ENCODE peak calls at places on chromosomes 3 and 15, in ten cellular contexts. R, C, H, N, B, E, L, U, O and S are unnamed samples.

GRCh38 chr15:70856884-70857546 is 3.1 kb upstream of the LARP6 start:
- DNase-seq in R (no peak), C (no peak), H (no peak), N (no peak), B (no peak), E (no peak), L (peak; percentile 99), U (peak; percentile 82), O (peak; percentile 99), S (peak; percentile 51)

GRCh38 chr15:70486451-70487379 is 276.6 kb downstream of the UACA start:
- DNase-seq in R (no peak), C (peak; percentile 80), H (peak; percentile 35), N (no peak), B (peak; percentile 65), E (no peak), L (peak; percentile 54), U (no peak), O (no peak), S (no peak)

GRCh38 chr15:96066852-96067490 is 263.5 kb upstream of the NR2F2 start:
- DNase-seq in R (no peak), C (no peak), H (no peak), N (no peak), B (no peak), E (no peak), L (no peak), U (no peak), O (no peak), S (no peak)

GRCh38 chr3:143083781-143084180 is 35.8 kb upstream of the CHST2 start:
- DNase-seq in R (no peak), C (no peak), H (no peak), N (no peak), B (no peak), E (no peak), L (no peak), U (no peak), O (no peak), S (no peak)

GRCh38 chr3:52892625-52893311 is 4.6 kb downstream of the STIMATE start:
- DNase-seq in R (no peak), C (no peak), H (no peak), N (no peak), B (peak; percentile 62), E (no peak), L (no peak), U (no peak), O (no peak), S (no peak)

GRCh38 chr15:29065571-29065970 is 179.8 kb downstream of the APBA2 start:
- DNase-seq in R (no peak), C (no peak), H (no peak), N (no peak), B (no peak), E (no peak), L (no peak), U (no peak), O (no peak), S (no peak)

GRCh38 chr15:97084650-97085049 is 754.1 kb downstream of the NR2F2 start:
- DNase-seq in R (no peak), C (no peak), H (no peak), N (no peak), B (no peak), E (no peak), L (no peak), U (no peak), O (no peak), S (no peak)

GRCh38 chr3:30131171-30131570 is 475.2 kb upstream of the TGFBR2 start:
- DNase-seq in R (no peak), C (no peak), H (no peak), N (no peak), B (no peak), E (no peak), L (no peak), U (no peak), O (no peak), S (no peak)

GRCh38 chr3:108159865-108160264 is 62.4 kb downstream of the IFT57 start:
- DNase-seq in R (no peak), C (no peak), H (no peak), N (no peak), B (no peak), E (no peak), L (peak; percentile 25), U (no peak), O (no peak), S (no peak)

GRCh38 chr3:55936549-55937052 is 449.5 kb upstream of the WNT5A start:
- DNase-seq in R (no peak), C (no peak), H (no peak), N (no peak), B (no peak), E (no peak), L (no peak), U (no peak), O (no peak), S (no peak)

GRCh38 chr3:15439476-15439875 is 12.1 kb downstream of the EAF1 start:
- DNase-seq in R (no peak), C (no peak), H (no peak), N (no peak), B (no peak), E (no peak), L (no peak), U (no peak), O (no peak), S (no peak)

GRCh38 chr3:162262145-162262544 is 765.5 kb downstream of the OTOL1 start:
- DNase-seq in R (no peak), C (no peak), H (no peak), N (no peak), B (no peak), E (no peak), L (peak; percentile 31), U (peak; percentile 4), O (no peak), S (no peak)

DNA sequence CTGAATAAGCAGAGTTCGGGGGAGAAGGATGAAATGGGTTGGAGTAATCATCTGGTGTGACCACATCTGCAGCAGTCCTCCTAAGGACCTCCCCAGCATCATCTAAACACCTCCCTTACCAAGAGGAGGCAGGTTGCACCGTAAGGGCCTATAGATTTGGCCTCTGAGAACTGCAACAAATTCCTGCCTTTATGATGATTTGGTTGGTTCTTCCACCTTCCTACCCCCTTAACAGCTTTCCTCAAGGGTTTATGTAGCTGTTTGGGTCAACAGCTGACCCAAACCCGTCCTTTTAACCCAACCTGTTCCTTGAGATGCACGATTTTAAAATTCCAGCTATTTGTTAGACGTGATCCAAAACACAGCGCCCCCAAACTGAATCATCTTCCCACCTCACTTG is 58.2 kb downstream of the AAGAB start:
- DNase-seq in R (no peak), C (no peak), H (no peak), N (no peak), B (no peak), E (no peak), L (no peak), U (peak; percentile 44), O (no peak), S (no peak)
- H3K4me1 ChIP-seq in R (peaks cover 22% of the 10 kb centered on the region), C (peaks cover 4% of the 10 kb centered on the region), H (no peaks in the 10 kb centered on the region), N (peaks cover 4% of the 10 kb centered on the region), B (no peaks in the 10 kb centered on the region), E (peaks cover 8% of the 10 kb centered on the region), L (peaks cover 54% of the 10 kb centered on the region), U (peaks cover 35% of the 10 kb centered on the region), O (peaks cover 76% of the 10 kb centered on the region), S (peaks cover 11% of the 10 kb centered on the region)

DNA sequence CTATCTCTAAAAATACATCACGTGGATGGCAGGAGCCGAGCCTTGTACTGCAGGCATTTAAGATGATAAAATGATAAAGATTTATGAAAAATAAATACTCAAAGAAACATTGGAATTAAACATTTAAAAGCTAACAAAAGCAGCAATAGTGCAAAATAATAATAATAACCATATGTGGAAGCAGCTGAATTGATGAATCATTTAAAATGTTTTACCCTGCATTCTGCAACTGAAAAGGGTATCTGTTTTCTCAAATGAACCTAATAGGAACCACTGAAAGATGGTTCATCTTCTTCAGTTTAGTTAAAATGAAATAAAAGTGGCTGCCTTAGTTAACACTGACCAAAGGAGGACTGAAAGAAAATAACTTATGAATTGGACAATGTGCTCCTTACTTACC is 436.1 kb downstream of the TUSC7 start:
- DNase-seq in R (no peak), C (no peak), H (no peak), N (no peak), B (no peak), E (no peak), L (peak; percentile 18), U (no peak), O (no peak), S (no peak)
- H3K4me1 ChIP-seq in R (no peaks in the 10 kb centered on the region), C (no peaks in the 10 kb centered on the region), H (no peaks in the 10 kb centered on the region), N (peaks cover 12% of the 10 kb centered on the region), B (no peaks in the 10 kb centered on the region), E (peaks cover 3% of the 10 kb centered on the region), L (peaks cover 21% of the 10 kb centered on the region), U (peaks cover 5% of the 10 kb centered on the region), O (no peaks in the 10 kb centered on the region), S (no peaks in the 10 kb centered on the region)

GRCh38 chr3:124873241-124873640 is 13.9 kb downstream of the ITGB5 start:
- DNase-seq in R (no peak), C (no peak), H (no peak), N (no peak), B (no peak), E (no peak), L (no peak), U (no peak), O (no peak), S (no peak)

GRCh38 chr3:124879395-124879723 is 7.8 kb downstream of the ITGB5 start:
- DNase-seq in R (no peak), C (no peak), H (no peak), N (no peak), B (no peak), E (no peak), L (no peak), U (no peak), O (no peak), S (no peak)

GRCh38 chr3:124881976-124882697 is 5.0 kb downstream of the ITGB5 start:
- DNase-seq in R (no peak), C (no peak), H (no peak), N (no peak), B (no peak), E (no peak), L (no peak), U (no peak), O (no peak), S (no peak)

GRCh38 chr3:124878561-124879394 is 8.4 kb downstream of the ITGB5 start:
- DNase-seq in R (no peak), C (no peak), H (no peak), N (no peak), B (no peak), E (no peak), L (peak; percentile 86), U (peak; percentile 98), O (peak; percentile 99), S (peak; percentile 24)

GRCh38 chr3:124877617-124878016 is 9.5 kb downstream of the ITGB5 start:
- DNase-seq in R (no peak), C (no peak), H (no peak), N (no peak), B (no peak), E (no peak), L (no peak), U (no peak), O (no peak), S (no peak)
- H3K4me1 ChIP-seq in R (peaks cover 10% of the 10 kb centered on the region), C (peaks cover 4% of the 10 kb centered on the region), H (peaks cover 6% of the 10 kb centered on the region), N (peaks cover 19% of the 10 kb centered on the region), B (peaks cover 5% of the 10 kb centered on the region), E (peaks cover 14% of the 10 kb centered on the region), L (peaks cover 77% of the 10 kb centered on the region), U (peaks cover 82% of the 10 kb centered on the region), O (peaks cover 76% of the 10 kb centered on the region), S (peaks cover 22% of the 10 kb centered on the region)

DNA sequence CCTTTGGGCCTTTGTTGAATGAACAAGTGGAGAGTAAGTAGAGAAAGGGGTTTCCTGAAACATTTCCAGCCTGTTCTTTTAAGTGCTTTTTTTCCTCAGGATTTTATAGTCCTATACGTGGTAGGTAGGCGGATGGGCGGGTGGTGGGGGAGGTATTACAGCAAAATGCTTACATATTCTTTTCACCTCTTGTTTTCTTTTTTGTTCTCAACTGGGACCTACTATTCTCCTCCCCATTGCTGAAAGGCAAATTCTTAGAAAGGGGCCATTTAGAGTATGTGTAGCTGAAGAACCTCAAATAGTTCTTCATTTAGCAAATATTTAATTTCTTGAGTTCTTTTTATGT is 135.8 kb downstream of the FNDC3B start:
- DNase-seq in R (no peak), C (no peak), H (no peak), N (no peak), B (no peak), E (no peak), L (no peak), U (no peak), O (no peak), S (no peak)
- H3K4me1 ChIP-seq in R (peaks cover 19% of the 10 kb centered on the region), C (no peaks in the 10 kb centered on the region), H (no peaks in the 10 kb centered on the region), N (peaks cover 16% of the 10 kb centered on the region), B (no peaks in the 10 kb centered on the region), E (peaks cover 22% of the 10 kb centered on the region), L (peaks cover 67% of the 10 kb centered on the region), U (peaks cover 92% of the 10 kb centered on the region), O (peaks cover 79% of the 10 kb centered on the region), S (peaks cover 37% of the 10 kb centered on the region)